ENCODE peak calls at places on chromosomes 4 and X, in four cellular contexts. One of them, this sample, is unnamed.

GRCh38 chrX:21174439-21174838 is 199.8 kb upstream of the CNKSR2 start:
- DNase-seq in A549: no peak
- DNase-seq in HepG2: no peak
- DNase-seq in WTC11: no peak
- DNase-seq in this sample: no peak

GRCh38 chr4:169263791-169264392 is 6.9 kb downstream of the SH3RF1 start:
- DNase-seq in A549: no peak
- DNase-seq in HepG2: no peak
- DNase-seq in WTC11: no peak
- DNase-seq in this sample: no peak

GRCh38 chr4:122845066-122845465 is 18.4 kb downstream of the FGF2 start:
- DNase-seq in A549: no peak
- DNase-seq in HepG2: no peak
- DNase-seq in WTC11: no peak
- DNase-seq in this sample: no peak

GRCh38 chrX:75603833-75604232 is 81.0 kb upstream of the ZDHHC15 start:
- DNase-seq in A549: peak
- DNase-seq in HepG2: peak
- DNase-seq in WTC11: no peak
- DNase-seq in this sample: peak

GRCh38 chrX:125762954-125763353 is 403.1 kb downstream of the DCAF12L2 start:
- DNase-seq in A549: no peak
- DNase-seq in HepG2: no peak
- DNase-seq in WTC11: no peak
- DNase-seq in this sample: no peak

GRCh38 chr4:146485968-146486367 is 35.8 kb downstream of the SLC10A7 start:
- DNase-seq in A549: no peak
- DNase-seq in HepG2: no peak
- DNase-seq in WTC11: no peak
- DNase-seq in this sample: no peak

GRCh38 chr4:106358899-106359298 is 9.7 kb downstream of the GIMD1 start:
- DNase-seq in A549: no peak
- DNase-seq in HepG2: no peak
- DNase-seq in WTC11: no peak
- DNase-seq in this sample: no peak

GRCh38 chrX:25599061-25599460 is 539.1 kb upstream of the MAGEB18 start:
- DNase-seq in A549: no peak
- DNase-seq in HepG2: no peak
- DNase-seq in WTC11: no peak
- DNase-seq in this sample: no peak

GRCh38 chr4:7240341-7240740 is 48.0 kb downstream of the SORCS2 start:
- DNase-seq in A549: no peak
- DNase-seq in HepG2: no peak
- DNase-seq in WTC11: no peak
- DNase-seq in this sample: no peak

GRCh38 chr4:15729910-15730533 is 27.2 kb downstream of the BST1 start:
- DNase-seq in A549: peak
- DNase-seq in HepG2: peak
- DNase-seq in WTC11: no peak
- DNase-seq in this sample: peak

GRCh38 chr4:153464068-153464467 is 2.1 kb upstream of the TMEM131L start:
- DNase-seq in A549: no peak
- DNase-seq in HepG2: no peak
- DNase-seq in WTC11: no peak
- DNase-seq in this sample: peak

GRCh38 chr4:179624768-179625181 is 2182.5 kb upstream of the AGA start:
- DNase-seq in A549: no peak
- DNase-seq in HepG2: no peak
- DNase-seq in WTC11: no peak
- DNase-seq in this sample: peak

GRCh38 chr4:1202526-1203378 is 30.4 kb upstream of the SPON2 start:
- DNase-seq in A549: no peak
- DNase-seq in HepG2: no peak
- DNase-seq in WTC11: peak
- DNase-seq in this sample: no peak

GRCh38 chrX:140034916-140035315 is 69.6 kb upstream of the CXorf66 start:
- DNase-seq in A549: no peak
- DNase-seq in HepG2: no peak
- DNase-seq in WTC11: no peak
- DNase-seq in this sample: peak

GRCh38 chr4:156113138-156113537 is 159.5 kb upstream of the CTSO start:
- DNase-seq in A549: no peak
- DNase-seq in HepG2: no peak
- DNase-seq in WTC11: no peak
- DNase-seq in this sample: no peak

GRCh38 chr4:20288047-20288650 is 36.4 kb downstream of the SLIT2 start:
- DNase-seq in A549: no peak
- DNase-seq in HepG2: no peak
- DNase-seq in WTC11: no peak
- DNase-seq in this sample: no peak

GRCh38 chr4:85759392-85759791 is 284.4 kb downstream of the ARHGAP24 start:
- DNase-seq in A549: no peak
- DNase-seq in HepG2: no peak
- DNase-seq in WTC11: no peak
- DNase-seq in this sample: no peak

GRCh38 chr4:88908003-88908402 is 149.0 kb downstream of the FAM13A start:
- DNase-seq in A549: no peak
- DNase-seq in HepG2: no peak
- DNase-seq in WTC11: no peak
- DNase-seq in this sample: no peak

GRCh38 chr4:139666735-139667266 is 1.2 kb downstream of the MGST2 start:
- DNase-seq in A549: no peak
- DNase-seq in HepG2: peak
- DNase-seq in WTC11: no peak
- DNase-seq in this sample: peak

GRCh38 chr4:47374477-47374876 is 89.0 kb downstream of the COMMD8 start:
- DNase-seq in A549: no peak
- DNase-seq in HepG2: no peak
- DNase-seq in WTC11: no peak
- DNase-seq in this sample: no peak

GRCh38 chrX:19350831-19351447 is 7.2 kb downstream of the PDHA1 start:
- DNase-seq in A549: no peak
- DNase-seq in HepG2: no peak
- DNase-seq in WTC11: no peak
- DNase-seq in this sample: no peak

GRCh38 chr4:59553739-59554126 is 1646.4 kb upstream of the ADGRL3 start:
- DNase-seq in A549: peak
- DNase-seq in HepG2: no peak
- DNase-seq in WTC11: no peak
- DNase-seq in this sample: no peak

GRCh38 chr4:62510228-62510627 is 1310.1 kb downstream of the ADGRL3 start:
- DNase-seq in A549: no peak
- DNase-seq in HepG2: no peak
- DNase-seq in WTC11: no peak
- DNase-seq in this sample: no peak

GRCh38 chr4:81095411-81095810 is 64.9 kb downstream of the BMP3 start:
- DNase-seq in A549: no peak
- DNase-seq in HepG2: no peak
- DNase-seq in WTC11: no peak
- DNase-seq in this sample: no peak

GRCh38 chrX:116413273-116413672 is 23.1 kb upstream of the SLC6A14 start:
- DNase-seq in A549: no peak
- DNase-seq in HepG2: no peak
- DNase-seq in WTC11: no peak
- DNase-seq in this sample: no peak

GRCh38 chrX:2693526-2694002 is 2.5 kb downstream of the CD99 start:
- DNase-seq in A549: no peak
- DNase-seq in HepG2: no peak
- DNase-seq in WTC11: no peak
- DNase-seq in this sample: no peak

GRCh38 chrX:141632124-141632523 is 42.6 kb downstream of the SPANXA2 start:
- DNase-seq in A549: no peak
- DNase-seq in HepG2: no peak
- DNase-seq in WTC11: no peak
- DNase-seq in this sample: no peak

GRCh38 chrX:108097380-108097779 is 5.8 kb downstream of the ATG4A start:
- DNase-seq in A549: no peak
- DNase-seq in HepG2: no peak
- DNase-seq in WTC11: no peak
- DNase-seq in this sample: no peak

GRCh38 chrX:9482408-9482807 is 17.6 kb downstream of the TBL1X start:
- DNase-seq in A549: no peak
- DNase-seq in HepG2: no peak
- DNase-seq in WTC11: no peak
- DNase-seq in this sample: no peak

GRCh38 chr4:110193822-110194761 is 4.3 kb downstream of the ELOVL6 start:
- DNase-seq in A549: peak
- DNase-seq in HepG2: peak
- DNase-seq in WTC11: peak
- DNase-seq in this sample: peak

GRCh38 chr4:76772498-76773106 is 125.3 kb downstream of the SOWAHB start:
- DNase-seq in A549: no peak
- DNase-seq in HepG2: no peak
- DNase-seq in WTC11: no peak
- DNase-seq in this sample: peak

GRCh38 chrX:108022491-108023089 is 22.3 kb upstream of the VSIG1 start:
- DNase-seq in A549: no peak
- DNase-seq in HepG2: no peak
- DNase-seq in WTC11: no peak
- DNase-seq in this sample: no peak

GRCh38 chr4:58749206-58749605 is 1639.0 kb upstream of the IGFBP7 start:
- DNase-seq in A549: no peak
- DNase-seq in HepG2: peak
- DNase-seq in WTC11: no peak
- DNase-seq in this sample: no peak

DNA sequence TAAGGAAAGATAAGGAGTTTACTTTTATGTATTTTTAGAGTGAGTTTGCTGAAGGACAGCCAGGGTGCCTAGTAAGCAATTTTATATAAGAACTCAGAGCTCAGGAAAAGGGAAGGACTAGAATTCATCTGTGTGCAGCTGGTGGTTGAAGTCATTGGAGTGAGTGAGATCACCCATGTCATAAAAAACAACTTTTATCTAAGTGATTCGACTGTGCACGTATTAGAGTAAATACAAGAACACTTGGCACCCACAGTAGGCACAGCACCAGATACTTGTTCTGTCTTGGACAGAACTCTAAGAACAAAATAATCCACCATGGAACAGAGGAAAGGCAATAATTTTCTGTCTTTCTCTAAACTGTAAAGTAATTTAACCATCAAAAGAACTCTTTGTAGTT is 31.6 kb downstream of the SYNPO2 start:
- DNase-seq in A549: no peak
- DNase-seq in HepG2: no peak
- DNase-seq in WTC11: no peak
- DNase-seq in this sample: no peak
- TF ChIP-seq NR3C1 in A549: no peak
- TF ChIP-seq NR3C1 in HepG2: no peak
- TF ChIP-seq NR3C1 in WTC11: no peak
- TF ChIP-seq NR3C1 in this sample: no peak

DNA sequence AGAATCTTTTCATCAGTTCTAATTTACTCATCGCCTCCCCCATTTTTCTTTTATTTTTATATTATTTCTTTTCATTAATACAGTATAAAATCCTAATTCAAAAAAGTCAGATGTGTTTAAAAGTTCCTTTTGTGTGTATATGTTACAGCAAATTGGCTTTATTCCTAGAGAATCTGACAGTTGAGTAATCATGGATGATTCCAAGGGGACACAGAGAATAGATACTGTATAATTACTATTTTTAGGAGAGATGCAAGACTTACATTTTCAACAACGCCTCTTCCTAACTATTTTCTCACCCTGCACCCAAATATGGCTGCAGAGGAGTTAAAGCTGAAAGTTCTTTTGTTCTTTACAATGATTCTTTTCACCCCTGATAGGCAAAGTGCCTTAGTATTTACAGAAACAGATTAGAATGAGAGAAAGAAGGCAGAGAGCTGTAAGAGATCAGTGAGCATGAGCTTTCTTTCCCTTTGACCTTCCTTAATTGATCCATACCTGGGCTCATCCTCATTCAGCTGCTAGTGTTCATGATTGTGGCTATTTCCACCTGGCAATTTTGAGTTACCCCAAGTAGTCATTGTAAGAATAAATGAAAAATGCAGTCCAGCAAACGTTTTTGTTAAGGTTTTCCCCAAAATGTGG is 210.8 kb downstream of the SLC4A4 start:
- DNase-seq in A549: no peak
- DNase-seq in HepG2: no peak
- DNase-seq in WTC11: no peak
- DNase-seq in this sample: no peak
- TF ChIP-seq NR3C1 in A549: no peak
- TF ChIP-seq NR3C1 in HepG2: no peak
- TF ChIP-seq NR3C1 in WTC11: no peak
- TF ChIP-seq NR3C1 in this sample: no peak

GRCh38 chr4:5890063-5890727 is 2.7 kb downstream of the CRMP1 start:
- DNase-seq in A549: no peak
- DNase-seq in HepG2: no peak
- DNase-seq in WTC11: peak
- DNase-seq in this sample: no peak
- TF ChIP-seq NR3C1 in A549: no peak
- TF ChIP-seq NR3C1 in HepG2: no peak
- TF ChIP-seq NR3C1 in WTC11: no peak
- TF ChIP-seq NR3C1 in this sample: no peak

DNA sequence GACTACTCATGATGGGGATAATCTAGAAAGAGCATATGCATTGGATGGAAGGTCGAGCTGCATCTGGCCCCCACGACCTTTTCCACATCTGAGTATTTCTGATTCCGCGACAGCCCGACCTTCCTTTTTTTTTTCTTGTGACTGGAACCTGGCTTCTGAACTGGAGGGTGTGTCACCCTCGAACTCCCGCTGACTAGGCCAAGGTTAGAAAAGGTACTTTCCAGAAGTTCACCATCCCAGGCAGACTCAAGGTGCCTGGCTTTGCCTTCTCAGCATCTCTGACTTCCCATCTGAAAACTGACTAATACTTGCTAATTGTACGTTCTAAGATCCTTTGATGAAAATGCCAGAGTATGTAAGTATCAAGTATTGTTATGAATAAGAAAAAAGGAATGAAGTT is 49.3 kb upstream of the CD40LG start:
- DNase-seq in A549: no peak
- DNase-seq in HepG2: no peak
- DNase-seq in WTC11: no peak
- DNase-seq in this sample: no peak
- TF ChIP-seq NR3C1 in A549: no peak
- TF ChIP-seq NR3C1 in HepG2: no peak
- TF ChIP-seq NR3C1 in WTC11: no peak
- TF ChIP-seq NR3C1 in this sample: no peak

GRCh38 chrX:63250253-63250868 is 100.8 kb downstream of the SPIN4 start:
- DNase-seq in A549: peak
- DNase-seq in HepG2: peak
- DNase-seq in WTC11: peak
- DNase-seq in this sample: peak
- TF ChIP-seq NR3C1 in A549: no peak
- TF ChIP-seq NR3C1 in HepG2: no peak
- TF ChIP-seq NR3C1 in WTC11: no peak
- TF ChIP-seq NR3C1 in this sample: no peak

This sample was measured in K562.